ENCODE peak calls at places on chromosome 10, in six cellular contexts. Y is esophagus squamous epithelium, S is stomach, T is spleen, U is breast epithelium, C is HepG2. B is an unnamed sample.

GRCh38 chr10:69819713-69820506 is 18.2 kb downstream of the COL13A1 start:
- DNase-seq in Y (no peak), S (no peak), T (no peak), U (no peak), C (no peak), B (no peak)

GRCh38 chr10:107213861-107214260 is 49.4 kb upstream of the SORCS1 start:
- DNase-seq in Y (no peak), S (no peak), T (no peak), U (no peak), C (no peak), B (no peak)

GRCh38 chr10:88066876-88067275 is 203.5 kb downstream of the PTEN start:
- DNase-seq in Y (no peak), S (no peak), T (no peak), U (no peak), C (no peak), B (no peak)

GRCh38 chr10:63161592-63161991 is 28.5 kb downstream of the NRBF2 start:
- DNase-seq in Y (no peak), S (no peak), T (no peak), U (no peak), C (no peak), B (no peak)

GRCh38 chr10:6014241-6014761 is 37.0 kb upstream of the IL15RA start:
- DNase-seq in Y (no peak), S (peak; percentile 67), T (no peak), U (peak; percentile 35), C (peak; percentile 34), B (no peak)

GRCh38 chr10:124158592-124158991 is 65.2 kb upstream of the CHST15 start:
- DNase-seq in Y (no peak), S (no peak), T (no peak), U (no peak), C (no peak), B (no peak)

GRCh38 chr10:60496181-60496580 is 106.5 kb upstream of the ANK3 start:
- DNase-seq in Y (no peak), S (no peak), T (no peak), U (no peak), C (no peak), B (no peak)

GRCh38 chr10:105502076-105502475 is 861.0 kb downstream of the SORCS3 start:
- DNase-seq in Y (no peak), S (no peak), T (no peak), U (no peak), C (no peak), B (no peak)

GRCh38 chr10:80924063-80924952 is 386.6 kb downstream of the SH2D4B start:
- DNase-seq in Y (no peak), S (peak; percentile 41), T (no peak), U (no peak), C (peak; percentile 33), B (no peak)

GRCh38 chr10:29725133-29725720 is 90.5 kb upstream of the SVIL start:
- DNase-seq in Y (no peak), S (no peak), T (no peak), U (no peak), C (no peak), B (no peak)

GRCh38 chr10:14617850-14618249 is 156.8 kb downstream of the FAM107B start:
- DNase-seq in Y (no peak), S (no peak), T (no peak), U (no peak), C (no peak), B (no peak)

GRCh38 chr10:104376784-104377300 is 23.2 kb downstream of the CFAP58 start:
- DNase-seq in Y (no peak), S (no peak), T (no peak), U (no peak), C (no peak), B (no peak)

GRCh38 chr10:78727728-78728127 is 341.0 kb upstream of the ZMIZ1 start:
- DNase-seq in Y (no peak), S (no peak), T (no peak), U (no peak), C (no peak), B (no peak)

GRCh38 chr10:97714401-97715258 is 1.1 kb downstream of the MARVELD1 start:
- DNase-seq in Y (no peak), S (peak; percentile 38), T (peak; percentile 90), U (peak; percentile 72), C (no peak), B (no peak)

GRCh38 chr10:96720422-96721206 is at the start of gene PIK3AP1:
- DNase-seq in Y (no peak), S (peak; percentile 66), T (peak; percentile 98), U (peak; percentile 19), C (no peak), B (no peak)

GRCh38 chr10:33093362-33093761 is 135.3 kb upstream of the ITGB1 start:
- DNase-seq in Y (no peak), S (no peak), T (no peak), U (no peak), C (no peak), B (no peak)

GRCh38 chr10:132616170-132616994 is 78.8 kb downstream of the INPP5A start:
- DNase-seq in Y (no peak), S (no peak), T (peak; percentile 74), U (no peak), C (no peak), B (no peak)

GRCh38 chr10:105197960-105198359 is 556.9 kb downstream of the SORCS3 start:
- DNase-seq in Y (no peak), S (no peak), T (no peak), U (no peak), C (no peak), B (no peak)

GRCh38 chr10:46549171-46550075 is 7.0 kb downstream of the GPRIN2 start:
- DNase-seq in Y (no peak), S (peak; percentile 25), T (peak; percentile 79), U (no peak), C (no peak), B (no peak)

GRCh38 chr10:43077421-43078171 is 727 bp downstream of the RET start:
- DNase-seq in Y (no peak), S (no peak), T (no peak), U (no peak), C (no peak), B (no peak)

GRCh38 chr10:43078175-43078985 is 1.5 kb downstream of the RET start:
- DNase-seq in Y (no peak), S (no peak), T (no peak), U (no peak), C (no peak), B (no peak)

GRCh38 chr10:43079823-43080222 is 3.0 kb downstream of the RET start:
- DNase-seq in Y (no peak), S (no peak), T (no peak), U (no peak), C (no peak), B (no peak)

GRCh38 chr10:43076876-43077420 is at the start of gene RET:
- DNase-seq in Y (no peak), S (peak; percentile 40), T (no peak), U (no peak), C (no peak), B (no peak)

GRCh38 chr10:43078986-43079273 is 2.1 kb downstream of the RET start:
- DNase-seq in Y (no peak), S (no peak), T (no peak), U (no peak), C (no peak), B (no peak)
- TF ChIP-seq CTCF in Y (peak; percentile 30), S (no peak), T (peak; percentile 14), U (peak; percentile 9), C (peak; percentile 76), B (no peak)

GRCh38 chr10:110306452-110306768 is 1.7 kb upstream of the SMNDC1 start:
- DNase-seq in Y (no peak), S (no peak), T (no peak), U (no peak), C (no peak), B (no peak)

GRCh38 chr10:110303681-110304080 is 1.0 kb downstream of the SMNDC1 start:
- DNase-seq in Y (no peak), S (no peak), T (no peak), U (no peak), C (no peak), B (no peak)

GRCh38 chr10:110304394-110304779 is 333 bp downstream of the SMNDC1 start:
- DNase-seq in Y (no peak), S (no peak), T (peak; percentile 93), U (no peak), C (no peak), B (no peak)

GRCh38 chr10:110305767-110306451 is 1.2 kb upstream of the SMNDC1 start:
- DNase-seq in Y (no peak), S (peak; percentile 56), T (no peak), U (peak; percentile 54), C (peak; percentile 74), B (no peak)

DNA sequence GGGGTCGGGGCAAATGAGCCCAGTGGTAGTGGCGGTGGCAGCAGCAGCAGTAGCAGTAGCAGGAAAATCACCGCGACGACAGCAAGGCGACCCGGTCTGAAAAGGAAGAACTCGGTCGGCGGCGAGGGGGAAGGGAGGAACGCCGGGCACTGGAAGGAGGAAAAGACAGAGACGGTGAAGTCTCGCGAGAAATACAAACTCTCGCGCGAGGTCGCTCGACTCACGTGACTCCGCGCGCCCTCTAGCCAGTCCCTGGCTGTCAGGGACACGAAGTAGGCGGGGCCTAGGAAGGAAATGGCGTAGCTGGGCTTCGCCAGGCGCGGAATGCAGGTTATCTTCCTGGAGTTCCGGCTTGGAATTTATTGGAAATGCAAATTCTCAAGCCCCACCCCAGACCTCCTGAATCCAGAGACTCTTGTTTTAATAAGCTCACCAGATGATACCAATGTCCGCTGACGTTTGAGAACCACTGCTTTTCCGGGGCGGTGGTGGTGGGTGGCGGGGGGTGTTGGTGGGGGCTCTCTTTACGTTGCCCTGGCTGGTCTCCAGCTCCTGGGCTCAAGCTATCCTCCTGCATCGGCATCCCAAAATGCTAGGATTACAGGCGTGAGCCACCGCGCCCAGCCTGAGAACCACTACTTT is at the start of gene SMNDC1:
- DNase-seq in Y (peak; percentile 81), S (peak; percentile 99), T (peak; percentile 98), U (peak; percentile 97), C (peak; percentile 97), B (peak; percentile 98)
- TF ChIP-seq POLR2A in Y (peak; percentile 79), S (no peak), T (no peak), U (peak; percentile 48), C (peak; percentile 73), B (no peak)

GRCh38 chr10:44935961-44936285 is 23.7 kb upstream of the RASSF4 start:
- DNase-seq in Y (no peak), S (no peak), T (peak; percentile 8), U (no peak), C (no peak), B (no peak)

GRCh38 chr10:44934416-44935200 is 23.5 kb downstream of the TMEM72 start:
- DNase-seq in Y (no peak), S (no peak), T (peak; percentile 67), U (no peak), C (no peak), B (no peak)

GRCh38 chr10:44936314-44936975 is 23.2 kb upstream of the RASSF4 start:
- DNase-seq in Y (no peak), S (no peak), T (peak; percentile 54), U (no peak), C (no peak), B (no peak)

GRCh38 chr10:44933922-44934321 is 22.8 kb downstream of the TMEM72 start:
- DNase-seq in Y (no peak), S (no peak), T (peak; percentile 8), U (no peak), C (no peak), B (no peak)

GRCh38 chr10:44935201-44935960 is 24.2 kb upstream of the RASSF4 start:
- DNase-seq in Y (no peak), S (no peak), T (peak; percentile 66), U (peak; percentile 79), C (peak; percentile 94), B (no peak)
- H3K4me1 ChIP-seq in Y (no peaks in the 10 kb centered on the region), S (peaks cover 29% of the 10 kb centered on the region), T (peaks cover 59% of the 10 kb centered on the region), U (peaks cover 12% of the 10 kb centered on the region), C (peaks cover 88% of the 10 kb centered on the region), B (peaks cover 22% of the 10 kb centered on the region)

GRCh38 chr10:37976880-37977203 is 395 bp upstream of the ZNF25 start:
- DNase-seq in Y (no peak), S (no peak), T (no peak), U (no peak), C (no peak), B (no peak)
- TF ChIP-seq CTCF in Y (no peak), S (no peak), T (no peak), U (no peak), C (no peak), B (no peak)